ENCODE peak calls at places on chromosomes 16 and 17, in seven cellular contexts. One of them, this sample, is unnamed.

GRCh38 chr17:35878361-35878760 is 1.8 kb downstream of the CCL5 start:
- DNase-seq in H9: no peak
- DNase-seq in IMR-90: no peak
- DNase-seq in H1: no peak
- DNase-seq in mesendoderm: no peak
- DNase-seq in trophoblast cell: no peak
- DNase-seq in mesenchymal stem cell: no peak
- DNase-seq in this sample: no peak

GRCh38 chr16:19757026-19757425 is 39.0 kb downstream of the IQCK start:
- DNase-seq in H9: no peak
- DNase-seq in H1: no peak
- DNase-seq in mesendoderm: no peak
- DNase-seq in mesenchymal stem cell: no peak
- DNase-seq in trophoblast cell: no peak
- DNase-seq in IMR-90: peak
- DNase-seq in this sample: no peak

GRCh38 chr17:35841505-35841904 is 27.2 kb downstream of the HEATR9 start:
- DNase-seq in H9: no peak
- DNase-seq in trophoblast cell: no peak
- DNase-seq in H1: no peak
- DNase-seq in IMR-90: peak
- DNase-seq in mesendoderm: no peak
- DNase-seq in mesenchymal stem cell: peak
- DNase-seq in this sample: no peak

GRCh38 chr17:41667280-41668008 is 21.2 kb upstream of the EIF1 start:
- DNase-seq in H1: no peak
- DNase-seq in mesenchymal stem cell: no peak
- DNase-seq in trophoblast cell: no peak
- DNase-seq in mesendoderm: no peak
- DNase-seq in H9: peak
- DNase-seq in IMR-90: no peak
- DNase-seq in this sample: no peak

GRCh38 chr17:47986520-47986919 is 15.6 kb downstream of the CDK5RAP3 start:
- DNase-seq in H9: no peak
- DNase-seq in H1: no peak
- DNase-seq in mesendoderm: no peak
- DNase-seq in mesenchymal stem cell: no peak
- DNase-seq in trophoblast cell: no peak
- DNase-seq in IMR-90: no peak
- DNase-seq in this sample: no peak

GRCh38 chr16:14098081-14098480 is 27.0 kb downstream of the MRTFB start:
- DNase-seq in trophoblast cell: peak
- DNase-seq in mesenchymal stem cell: peak
- DNase-seq in mesendoderm: no peak
- DNase-seq in H9: no peak
- DNase-seq in IMR-90: no peak
- DNase-seq in H1: no peak
- DNase-seq in this sample: no peak

GRCh38 chr16:67199808-67200198 is 872 bp downstream of the ELMO3 start:
- DNase-seq in H9: peak
- DNase-seq in IMR-90: no peak
- DNase-seq in trophoblast cell: no peak
- DNase-seq in H1: peak
- DNase-seq in mesenchymal stem cell: no peak
- DNase-seq in mesendoderm: peak
- DNase-seq in this sample: no peak

GRCh38 chr17:7403043-7403901 is 625 bp downstream of the TMEM256 start:
- DNase-seq in mesendoderm: peak
- DNase-seq in H9: no peak
- DNase-seq in IMR-90: no peak
- DNase-seq in mesenchymal stem cell: no peak
- DNase-seq in trophoblast cell: no peak
- DNase-seq in H1: peak
- DNase-seq in this sample: peak

GRCh38 chr16:19879241-19879792 is 5.3 kb downstream of the GPRC5B start:
- DNase-seq in mesendoderm: peak
- DNase-seq in IMR-90: peak
- DNase-seq in H9: peak
- DNase-seq in H1: peak
- DNase-seq in mesenchymal stem cell: peak
- DNase-seq in trophoblast cell: peak
- DNase-seq in this sample: no peak

GRCh38 chr16:23863511-23864422 is 28.0 kb downstream of the PRKCB start:
- DNase-seq in IMR-90: no peak
- DNase-seq in H1: no peak
- DNase-seq in H9: no peak
- DNase-seq in mesenchymal stem cell: no peak
- DNase-seq in trophoblast cell: no peak
- DNase-seq in mesendoderm: no peak
- DNase-seq in this sample: no peak

GRCh38 chr16:85316321-85316919 is 204.1 kb upstream of the CIBAR2 start:
- DNase-seq in mesendoderm: peak
- DNase-seq in H9: peak
- DNase-seq in mesenchymal stem cell: peak
- DNase-seq in trophoblast cell: peak
- DNase-seq in IMR-90: peak
- DNase-seq in H1: peak
- DNase-seq in this sample: peak

GRCh38 chr16:61829631-61830030 is 206.6 kb downstream of the CDH8 start:
- DNase-seq in mesenchymal stem cell: no peak
- DNase-seq in H9: no peak
- DNase-seq in H1: no peak
- DNase-seq in IMR-90: no peak
- DNase-seq in mesendoderm: no peak
- DNase-seq in trophoblast cell: no peak
- DNase-seq in this sample: peak

GRCh38 chr16:29848420-29849297 is 14.4 kb downstream of the CDIPT start:
- DNase-seq in mesenchymal stem cell: peak
- DNase-seq in mesendoderm: peak
- DNase-seq in H9: peak
- DNase-seq in trophoblast cell: peak
- DNase-seq in IMR-90: peak
- DNase-seq in H1: peak
- DNase-seq in this sample: no peak

GRCh38 chr17:32746698-32747097 is 130.2 kb downstream of the MYO1D start:
- DNase-seq in H1: no peak
- DNase-seq in H9: no peak
- DNase-seq in trophoblast cell: peak
- DNase-seq in IMR-90: peak
- DNase-seq in mesendoderm: no peak
- DNase-seq in mesenchymal stem cell: peak
- DNase-seq in this sample: no peak

GRCh38 chr17:83128306-83129240 is 49.2 kb downstream of the METRNL start:
- DNase-seq in trophoblast cell: no peak
- DNase-seq in mesenchymal stem cell: no peak
- DNase-seq in mesendoderm: no peak
- DNase-seq in H9: peak
- DNase-seq in IMR-90: no peak
- DNase-seq in H1: no peak
- DNase-seq in this sample: no peak

GRCh38 chr17:51853857-51854256 is 304.7 kb downstream of the CA10 start:
- DNase-seq in IMR-90: no peak
- DNase-seq in mesenchymal stem cell: no peak
- DNase-seq in H1: no peak
- DNase-seq in H9: no peak
- DNase-seq in trophoblast cell: peak
- DNase-seq in mesendoderm: no peak
- DNase-seq in this sample: no peak

GRCh38 chr17:51848451-51848850 is 310.1 kb downstream of the CA10 start:
- DNase-seq in mesenchymal stem cell: no peak
- DNase-seq in H9: no peak
- DNase-seq in IMR-90: no peak
- DNase-seq in trophoblast cell: peak
- DNase-seq in mesendoderm: no peak
- DNase-seq in H1: no peak
- DNase-seq in this sample: no peak

GRCh38 chr17:51857052-51857593 is 301.4 kb downstream of the CA10 start:
- DNase-seq in H9: peak
- DNase-seq in H1: no peak
- DNase-seq in trophoblast cell: no peak
- DNase-seq in mesenchymal stem cell: no peak
- DNase-seq in IMR-90: no peak
- DNase-seq in mesendoderm: peak
- DNase-seq in this sample: no peak

GRCh38 chr17:51850206-51850605 is 308.3 kb downstream of the CA10 start:
- DNase-seq in H9: no peak
- DNase-seq in H1: no peak
- DNase-seq in IMR-90: no peak
- DNase-seq in trophoblast cell: no peak
- DNase-seq in mesenchymal stem cell: no peak
- DNase-seq in mesendoderm: peak
- DNase-seq in this sample: no peak

DNA sequence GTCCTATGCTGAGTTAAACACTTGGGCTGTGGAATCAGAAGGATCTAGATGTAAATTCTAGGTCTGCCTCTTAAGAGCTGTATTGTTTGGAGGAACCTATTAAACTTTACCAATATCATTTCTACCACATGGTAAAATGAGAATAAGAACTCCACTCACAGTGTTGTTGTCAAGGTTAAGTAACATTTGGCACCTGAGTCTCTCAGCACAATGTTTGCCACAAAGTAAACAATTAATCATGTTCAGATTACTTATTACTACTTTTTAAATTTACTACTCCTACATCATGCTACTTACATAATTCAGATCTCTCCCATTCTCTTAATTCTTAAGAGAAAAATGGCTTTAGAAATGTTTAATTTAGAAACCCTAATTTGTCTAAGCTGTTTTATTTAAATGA is 305.9 kb downstream of the CA10 start:
- DNase-seq in mesendoderm: no peak
- DNase-seq in H9: no peak
- DNase-seq in IMR-90: no peak
- DNase-seq in H1: no peak
- DNase-seq in trophoblast cell: no peak
- DNase-seq in mesenchymal stem cell: no peak
- DNase-seq in this sample: no peak
- H2BK5ac ChIP-seq in mesendoderm: no peak
- H2BK5ac ChIP-seq in H9: no peak
- H2BK5ac ChIP-seq in IMR-90: no peak
- H2BK5ac ChIP-seq in H1: no peak
- H2BK5ac ChIP-seq in trophoblast cell: no peak
- H2BK5ac ChIP-seq in mesenchymal stem cell: no peak
- H2BK5ac ChIP-seq in this sample: no peak

GRCh38 chr17:2213291-2213960 is 90.2 kb downstream of the SMG6 start:
- DNase-seq in IMR-90: peak
- DNase-seq in mesendoderm: no peak
- DNase-seq in H9: no peak
- DNase-seq in mesenchymal stem cell: peak
- DNase-seq in trophoblast cell: peak
- DNase-seq in H1: no peak
- DNase-seq in this sample: no peak
- H2BK5ac ChIP-seq in IMR-90: peak
- H2BK5ac ChIP-seq in mesendoderm: no peak
- H2BK5ac ChIP-seq in H9: no peak
- H2BK5ac ChIP-seq in mesenchymal stem cell: no peak
- H2BK5ac ChIP-seq in trophoblast cell: no peak
- H2BK5ac ChIP-seq in H1: no peak
- H2BK5ac ChIP-seq in this sample: no peak

DNA sequence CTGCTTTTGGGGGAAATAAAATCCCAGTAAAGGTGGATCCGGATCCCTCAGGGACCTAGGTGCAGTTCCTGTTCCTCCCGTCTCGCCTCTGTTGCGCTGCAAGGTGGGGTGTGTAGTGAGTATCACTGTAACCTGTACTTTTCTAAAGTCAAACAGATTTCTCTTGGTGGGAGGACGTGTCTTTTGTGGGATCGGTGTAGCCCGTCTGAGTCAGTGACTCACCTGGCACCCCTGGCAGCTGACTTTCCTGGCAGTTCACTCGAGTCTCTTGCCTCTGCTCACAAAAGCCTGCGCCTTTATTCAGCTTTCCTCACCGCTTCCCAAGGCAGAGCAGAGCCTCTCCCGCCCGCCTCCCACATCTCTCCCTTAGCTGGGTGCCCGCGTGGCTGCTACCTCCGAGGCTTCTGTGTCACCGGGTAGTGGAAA is 85.7 kb downstream of the CMIP start:
- DNase-seq in H9: no peak
- DNase-seq in IMR-90: no peak
- DNase-seq in mesendoderm: no peak
- DNase-seq in trophoblast cell: peak
- DNase-seq in mesenchymal stem cell: no peak
- DNase-seq in H1: no peak
- DNase-seq in this sample: no peak
- H2BK5ac ChIP-seq in H9: no peak
- H2BK5ac ChIP-seq in IMR-90: no peak
- H2BK5ac ChIP-seq in mesendoderm: no peak
- H2BK5ac ChIP-seq in trophoblast cell: peak
- H2BK5ac ChIP-seq in mesenchymal stem cell: no peak
- H2BK5ac ChIP-seq in H1: no peak
- H2BK5ac ChIP-seq in this sample: no peak

GRCh38 chr17:80124351-80124981 is 22.5 kb downstream of the EIF4A3 start:
- DNase-seq in mesenchymal stem cell: peak
- DNase-seq in H9: peak
- DNase-seq in H1: peak
- DNase-seq in trophoblast cell: peak
- DNase-seq in mesendoderm: peak
- DNase-seq in IMR-90: peak
- DNase-seq in this sample: peak

GRCh38 chr17:80123791-80124190 is 22.4 kb downstream of the GAA start:
- DNase-seq in trophoblast cell: peak
- DNase-seq in mesenchymal stem cell: no peak
- DNase-seq in mesendoderm: peak
- DNase-seq in IMR-90: peak
- DNase-seq in H9: peak
- DNase-seq in H1: no peak
- DNase-seq in this sample: no peak

GRCh38 chr17:80125656-80126448 is 21.1 kb downstream of the EIF4A3 start:
- DNase-seq in mesendoderm: no peak
- DNase-seq in trophoblast cell: peak
- DNase-seq in H9: no peak
- DNase-seq in IMR-90: peak
- DNase-seq in H1: no peak
- DNase-seq in mesenchymal stem cell: no peak
- DNase-seq in this sample: no peak

GRCh38 chr17:80129006-80129565 is 17.8 kb downstream of the EIF4A3 start:
- DNase-seq in mesendoderm: no peak
- DNase-seq in H9: no peak
- DNase-seq in IMR-90: no peak
- DNase-seq in mesenchymal stem cell: no peak
- DNase-seq in trophoblast cell: peak
- DNase-seq in H1: no peak
- DNase-seq in this sample: no peak

GRCh38 chr17:80126449-80126715 is 20.5 kb downstream of the EIF4A3 start:
- DNase-seq in IMR-90: no peak
- DNase-seq in mesenchymal stem cell: no peak
- DNase-seq in trophoblast cell: no peak
- DNase-seq in H1: no peak
- DNase-seq in H9: no peak
- DNase-seq in mesendoderm: no peak
- DNase-seq in this sample: no peak
- H2BK5ac ChIP-seq in IMR-90: no peak
- H2BK5ac ChIP-seq in mesenchymal stem cell: no peak
- H2BK5ac ChIP-seq in trophoblast cell: no peak
- H2BK5ac ChIP-seq in H1: no peak
- H2BK5ac ChIP-seq in H9: no peak
- H2BK5ac ChIP-seq in mesendoderm: no peak
- H2BK5ac ChIP-seq in this sample: no peak

DNA sequence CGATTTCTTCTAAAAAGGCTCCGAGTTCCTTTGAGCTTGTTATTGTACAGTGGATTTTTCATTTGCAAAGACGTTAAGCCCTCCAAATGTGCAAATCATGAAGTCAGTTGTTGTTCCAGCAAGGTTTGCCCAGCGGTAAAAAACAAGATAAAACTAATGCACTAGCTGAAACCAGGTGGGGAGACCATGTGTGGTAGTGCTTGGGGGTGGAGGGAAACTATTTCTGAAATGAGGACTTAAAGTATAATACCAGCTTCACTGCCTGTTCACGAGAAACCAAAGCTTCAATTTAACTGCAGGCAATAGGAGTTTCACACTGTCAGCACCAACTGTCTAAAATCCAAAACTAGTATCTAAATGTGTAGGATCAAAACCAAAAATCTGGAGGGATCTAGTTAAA is 22.3 kb downstream of the SMARCE1 start:
- DNase-seq in H1: no peak
- DNase-seq in trophoblast cell: no peak
- DNase-seq in IMR-90: no peak
- DNase-seq in mesenchymal stem cell: no peak
- DNase-seq in mesendoderm: no peak
- DNase-seq in H9: no peak
- DNase-seq in this sample: no peak
- H2BK5ac ChIP-seq in H1: no peak
- H2BK5ac ChIP-seq in trophoblast cell: no peak
- H2BK5ac ChIP-seq in IMR-90: no peak
- H2BK5ac ChIP-seq in mesenchymal stem cell: no peak
- H2BK5ac ChIP-seq in mesendoderm: no peak
- H2BK5ac ChIP-seq in H9: no peak
- H2BK5ac ChIP-seq in this sample: no peak

This sample was measured in neuronal stem cell.